ENCODE peak calls at places on chromosomes 12 and 14, in five cellular contexts. Z is aorta, V is small intestine, E is uterus, I is SK-N-SH. B is an unnamed sample.

GRCh38 chr12:50505386-50505827 is 622 bp downstream of the DIP2B start:
- DNase-seq in V (peak; percentile 31), I (peak; percentile 64), E (peak; percentile 33), Z (peak; percentile 49), B (no peak)

GRCh38 chr12:85325452-85325851 is 45.4 kb downstream of the ALX1 start:
- DNase-seq in Z (no peak), I (no peak), E (no peak), V (no peak), B (no peak)

GRCh38 chr14:102840801-102841528 is 63.7 kb downstream of the TRAF3 start:
- DNase-seq in E (no peak), Z (no peak), V (no peak), I (no peak), B (no peak)

GRCh38 chr12:25959069-25959961 is 833 bp downstream of the RASSF8 start:
- DNase-seq in Z (peak; percentile 72), V (no peak), I (peak; percentile 27), E (peak; percentile 71), B (no peak)

GRCh38 chr12:25615119-25615518 is 62.0 kb upstream of the LMNTD1 start:
- DNase-seq in I (no peak), Z (peak; percentile 63), E (no peak), V (no peak), B (no peak)

GRCh38 chr12:47910486-47910885 is 5.7 kb upstream of the VDR start:
- DNase-seq in V (no peak), Z (no peak), E (no peak), I (no peak), B (no peak)

GRCh38 chr14:76768671-76769500 is 7.6 kb downstream of the VASH1 start:
- DNase-seq in I (no peak), V (no peak), E (no peak), Z (no peak), B (no peak)

GRCh38 chr14:50920482-50921225 is 23.6 kb downstream of the PYGL start:
- DNase-seq in Z (no peak), V (no peak), I (no peak), E (no peak), B (peak; percentile 68)

GRCh38 chr14:61025239-61026223 is 44.5 kb downstream of the SLC38A6 start:
- DNase-seq in E (peak; percentile 43), Z (peak; percentile 59), V (peak; percentile 71), I (peak; percentile 41), B (no peak)

GRCh38 chr14:88834883-88835431 is 10.5 kb downstream of the TTC8 start:
- DNase-seq in I (no peak), V (no peak), Z (no peak), E (no peak), B (no peak)

GRCh38 chr12:116881325-116881866 is at the start of gene HRK:
- DNase-seq in E (no peak), Z (no peak), I (no peak), V (no peak), B (no peak)

GRCh38 chr14:48744202-48744601 is 842.0 kb downstream of the RPS29 start:
- DNase-seq in E (no peak), Z (no peak), V (no peak), I (no peak), B (no peak)
- H3K9me3 ChIP-seq in E (no peaks in the 10 kb centered on the region), Z (no peaks in the 10 kb centered on the region), V (no peaks in the 10 kb centered on the region), I (no peaks in the 10 kb centered on the region), B (no peaks in the 10 kb centered on the region)

DNA sequence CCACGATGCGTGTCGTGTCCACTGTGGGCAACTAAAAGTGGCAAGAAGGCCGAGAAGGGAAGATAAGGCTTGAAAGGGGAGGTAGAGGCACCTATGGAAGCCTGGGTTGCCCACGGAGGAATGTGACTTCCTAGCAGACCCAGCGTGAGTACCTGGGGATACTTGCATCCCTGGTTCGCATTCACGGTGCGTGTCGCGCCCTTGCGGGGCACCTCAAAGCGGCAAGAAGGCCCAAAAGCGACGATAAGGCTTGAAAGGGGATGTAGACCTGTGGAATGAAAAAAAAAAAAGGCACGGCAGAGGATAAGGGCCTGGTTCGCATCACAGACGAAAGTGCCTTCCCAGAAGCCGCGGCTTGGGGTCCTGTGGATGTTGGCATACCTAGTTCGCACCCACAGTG is 282.9 kb downstream of the ALG10 start:
- DNase-seq in E (no peak), V (no peak), I (no peak), Z (no peak), B (no peak)
- H3K9me3 ChIP-seq in E (no peaks in the 10 kb centered on the region), V (peaks cover 4% of the 10 kb centered on the region), I (no peaks in the 10 kb centered on the region), Z (no peaks in the 10 kb centered on the region), B (peaks cover 35% of the 10 kb centered on the region)

GRCh38 chr14:105838591-105839424 is 312.4 kb downstream of the TMEM121 start:
- DNase-seq in V (no peak), E (no peak), I (no peak), Z (no peak), B (no peak)

GRCh38 chr14:105839425-105840265 is 313.3 kb downstream of the TMEM121 start:
- DNase-seq in E (no peak), V (no peak), I (no peak), Z (no peak), B (no peak)

GRCh38 chr14:105842105-105842504 is 315.7 kb downstream of the TMEM121 start:
- DNase-seq in Z (no peak), V (no peak), I (no peak), E (no peak), B (no peak)

GRCh38 chr14:105841022-105842009 is 314.9 kb downstream of the TMEM121 start:
- DNase-seq in V (no peak), I (no peak), Z (no peak), E (no peak), B (no peak)

DNA sequence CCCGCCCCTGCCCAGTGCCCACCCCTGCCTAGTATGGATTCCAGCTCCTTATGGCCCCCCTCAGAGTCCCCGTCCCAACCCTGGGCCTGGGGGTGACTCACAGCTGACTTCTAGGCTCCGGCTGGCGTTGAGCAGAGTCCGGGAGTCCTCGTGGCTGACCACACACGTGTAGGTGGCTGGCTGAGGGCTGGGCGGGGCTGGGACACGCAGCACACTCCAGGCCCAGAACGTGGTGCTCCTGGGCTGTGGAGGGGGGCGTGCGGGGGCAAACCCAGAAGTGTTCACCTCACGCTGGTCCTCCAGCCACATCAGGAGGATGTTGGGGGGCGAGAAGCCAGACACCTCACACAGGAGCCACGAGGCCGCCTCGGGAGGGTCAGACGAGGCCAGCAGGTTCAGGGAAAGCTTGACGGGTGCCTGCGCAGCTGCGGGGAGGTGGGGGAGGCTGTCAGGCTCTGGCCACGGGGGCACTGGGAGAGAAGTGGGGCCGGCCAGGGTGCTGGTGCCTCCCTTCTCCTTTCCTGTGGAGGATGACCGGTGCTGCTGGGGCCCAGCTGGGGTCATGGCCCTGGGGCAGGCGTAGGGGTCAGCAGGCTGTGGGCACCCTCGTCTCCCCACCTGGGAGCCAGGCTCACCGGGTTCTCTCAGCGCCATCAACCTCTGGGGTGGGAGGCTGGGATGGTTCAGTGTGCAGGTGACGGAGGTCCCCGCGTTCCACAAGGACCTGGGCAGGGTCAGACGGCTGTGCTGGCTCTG is 314.1 kb downstream of the TMEM121 start:
- DNase-seq in Z (no peak), E (no peak), V (no peak), I (peak; percentile 27), B (no peak)
- H3K9me3 ChIP-seq in Z (no peaks in the 10 kb centered on the region), E (no peaks in the 10 kb centered on the region), V (no peaks in the 10 kb centered on the region), I (no peaks in the 10 kb centered on the region), B (no peaks in the 10 kb centered on the region)

GRCh38 chr12:132951649-132952048 is 4.5 kb downstream of the ZNF605 start:
- DNase-seq in V (no peak), Z (no peak), I (no peak), E (no peak), B (no peak)
- H3K9me3 ChIP-seq in V (peaks cover 4% of the 10 kb centered on the region), Z (peaks cover 39% of the 10 kb centered on the region), I (peaks cover 6% of the 10 kb centered on the region), E (no peaks in the 10 kb centered on the region), B (peaks cover 13% of the 10 kb centered on the region)

GRCh38 chr12:30391766-30392366 is 303.8 kb downstream of the IPO8 start:
- DNase-seq in E (no peak), I (no peak), Z (no peak), V (no peak), B (no peak)

GRCh38 chr12:30400349-30400748 is 295.3 kb downstream of the IPO8 start:
- DNase-seq in Z (no peak), I (no peak), E (no peak), V (no peak), B (no peak)

GRCh38 chr12:30399859-30400258 is 295.8 kb downstream of the IPO8 start:
- DNase-seq in E (no peak), I (no peak), Z (no peak), V (no peak), B (no peak)

GRCh38 chr12:30395190-30395589 is 300.5 kb downstream of the IPO8 start:
- DNase-seq in I (no peak), E (no peak), Z (no peak), V (no peak), B (no peak)

GRCh38 chr12:30396576-30396975 is 299.1 kb downstream of the IPO8 start:
- DNase-seq in E (no peak), I (no peak), V (no peak), Z (no peak), B (no peak)
- H3K9me3 ChIP-seq in E (no peaks in the 10 kb centered on the region), I (peaks cover 3% of the 10 kb centered on the region), V (no peaks in the 10 kb centered on the region), Z (peaks cover 2% of the 10 kb centered on the region), B (no peaks in the 10 kb centered on the region)